ENCODE peak calls at places on chromosomes 4 and X, in five cellular contexts. D is K562, F is H1, W is HepG2, B is GM12878. H is an unnamed sample.

GRCh38 chrX:29813174-29813573 is 402.2 kb upstream of the MAGEB2 start:
- DNase-seq in D (no peak), F (no peak), W (no peak), B (no peak), H (no peak)

GRCh38 chr4:6435010-6435409 is 37.4 kb downstream of the PPP2R2C start:
- DNase-seq in D (no peak), F (no peak), W (no peak), B (no peak), H (no peak)

GRCh38 chr4:18075823-18076433 is 54.4 kb upstream of the LCORL start:
- DNase-seq in D (peak), F (peak), W (peak), B (no peak), H (peak)

GRCh38 chr4:8702516-8703400 is 110.2 kb downstream of the CPZ start:
- DNase-seq in D (no peak), F (no peak), W (no peak), B (no peak), H (peak)

GRCh38 chr4:122602277-122603142 is 18.4 kb downstream of the IL21 start:
- DNase-seq in D (peak), F (no peak), W (peak), B (no peak), H (no peak)

GRCh38 chr4:130249002-130249401 is 1153.0 kb downstream of the C4orf33 start:
- DNase-seq in D (no peak), F (peak), W (no peak), B (no peak), H (peak)

GRCh38 chr4:124846306-124846705 is 133.8 kb upstream of the ANKRD50 start:
- DNase-seq in D (no peak), F (no peak), W (no peak), B (no peak), H (no peak)

GRCh38 chr4:104166749-104167148 is 327.9 kb downstream of the CXXC4 start:
- DNase-seq in D (no peak), F (no peak), W (no peak), B (no peak), H (no peak)

GRCh38 chr4:37008199-37008598 is 236.3 kb upstream of the NWD2 start:
- DNase-seq in D (no peak), F (no peak), W (peak), B (no peak), H (no peak)

GRCh38 chr4:6183740-6184139 is 16.6 kb downstream of the JAKMIP1 start:
- DNase-seq in D (no peak), F (no peak), W (no peak), B (peak), H (no peak)

GRCh38 chr4:124708517-124709300 is 3.8 kb downstream of the ANKRD50 start:
- DNase-seq in D (no peak), F (no peak), W (no peak), B (no peak), H (no peak)

GRCh38 chrX:38515291-38515690 is 46.1 kb upstream of the TSPAN7 start:
- DNase-seq in D (no peak), F (no peak), W (no peak), B (no peak), H (no peak)

GRCh38 chr4:128525939-128526630 is 238.5 kb upstream of the PGRMC2 start:
- DNase-seq in D (no peak), F (no peak), W (no peak), B (no peak), H (no peak)

GRCh38 chr4:122896270-122896669 is 26.1 kb downstream of the NUDT6 start:
- DNase-seq in D (no peak), F (no peak), W (no peak), B (no peak), H (no peak)

GRCh38 chr4:18234108-18234507 is 212.6 kb upstream of the LCORL start:
- DNase-seq in D (no peak), F (no peak), W (no peak), B (no peak), H (no peak)

GRCh38 chr4:129428454-129428853 is 332.5 kb downstream of the C4orf33 start:
- DNase-seq in D (no peak), F (no peak), W (no peak), B (no peak), H (no peak)

GRCh38 chrX:121052122-121052521 is 4.7 kb downstream of the GLUD2 start:
- DNase-seq in D (no peak), F (no peak), W (peak), B (no peak), H (no peak)
- TF ChIP-seq ATF2 in D (no peak), F (no peak), W (no peak), B (no peak), H (no peak)

DNA sequence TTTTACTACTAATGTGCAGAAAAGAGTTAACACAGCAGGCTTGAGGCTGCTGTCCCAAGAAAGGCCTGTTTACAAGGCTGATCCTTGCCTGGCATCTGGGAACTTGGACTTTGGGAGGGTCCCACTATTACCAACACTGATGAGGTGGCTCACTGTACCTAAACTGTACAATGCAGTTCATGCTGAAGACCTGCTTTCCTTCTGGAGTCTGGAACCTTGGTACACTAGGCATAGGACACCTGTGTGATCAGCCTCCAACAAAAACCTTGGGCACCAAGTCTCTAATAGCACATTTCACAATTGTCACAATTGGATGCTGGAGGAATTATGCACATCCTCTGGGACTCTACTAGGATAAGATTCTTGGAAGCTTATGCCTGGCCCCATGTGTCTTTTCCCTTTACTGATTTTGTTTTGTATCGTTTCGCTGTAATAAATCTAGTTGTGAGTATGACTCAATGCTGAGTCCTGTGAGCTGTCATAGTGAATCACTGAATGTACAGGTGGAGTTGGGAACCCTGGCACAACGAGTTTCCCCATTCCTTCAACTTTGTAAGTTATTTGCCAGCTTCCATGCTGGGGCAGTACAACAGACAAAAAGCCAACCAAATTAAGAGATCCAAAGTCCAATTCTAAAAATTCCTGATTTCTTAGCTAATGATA is 45.9 kb downstream of the TEC start:
- DNase-seq in D (no peak), F (no peak), W (no peak), B (no peak), H (no peak)
- TF ChIP-seq MAX in D (no peak), F (no peak), W (no peak), B (no peak), H (no peak)

GRCh38 chr4:12421364-12421763 is 992.7 kb upstream of the HS3ST1 start:
- DNase-seq in D (no peak), F (no peak), W (no peak), B (no peak), H (no peak)
- TF ChIP-seq ATF2 in D (no peak), F (no peak), W (no peak), B (no peak), H (no peak)

GRCh38 chrX:136689441-136689840 is 41.5 kb downstream of the CD40LG start:
- DNase-seq in D (no peak), F (no peak), W (no peak), B (no peak), H (peak)
- TF ChIP-seq MAX in D (no peak), F (no peak), W (no peak), B (no peak), H (no peak)

GRCh38 chrX:45760187-45760742 is 559.6 kb upstream of the DIPK2B start:
- DNase-seq in D (no peak), F (no peak), W (no peak), B (no peak), H (no peak)

GRCh38 chrX:45765726-45766125 is 565.0 kb upstream of the DIPK2B start:
- DNase-seq in D (no peak), F (no peak), W (no peak), B (no peak), H (no peak)

GRCh38 chrX:45765281-45765680 is 564.6 kb upstream of the DIPK2B start:
- DNase-seq in D (no peak), F (no peak), W (no peak), B (no peak), H (no peak)

GRCh38 chrX:45761920-45762319 is 561.2 kb upstream of the DIPK2B start:
- DNase-seq in D (no peak), F (no peak), W (no peak), B (no peak), H (no peak)

DNA sequence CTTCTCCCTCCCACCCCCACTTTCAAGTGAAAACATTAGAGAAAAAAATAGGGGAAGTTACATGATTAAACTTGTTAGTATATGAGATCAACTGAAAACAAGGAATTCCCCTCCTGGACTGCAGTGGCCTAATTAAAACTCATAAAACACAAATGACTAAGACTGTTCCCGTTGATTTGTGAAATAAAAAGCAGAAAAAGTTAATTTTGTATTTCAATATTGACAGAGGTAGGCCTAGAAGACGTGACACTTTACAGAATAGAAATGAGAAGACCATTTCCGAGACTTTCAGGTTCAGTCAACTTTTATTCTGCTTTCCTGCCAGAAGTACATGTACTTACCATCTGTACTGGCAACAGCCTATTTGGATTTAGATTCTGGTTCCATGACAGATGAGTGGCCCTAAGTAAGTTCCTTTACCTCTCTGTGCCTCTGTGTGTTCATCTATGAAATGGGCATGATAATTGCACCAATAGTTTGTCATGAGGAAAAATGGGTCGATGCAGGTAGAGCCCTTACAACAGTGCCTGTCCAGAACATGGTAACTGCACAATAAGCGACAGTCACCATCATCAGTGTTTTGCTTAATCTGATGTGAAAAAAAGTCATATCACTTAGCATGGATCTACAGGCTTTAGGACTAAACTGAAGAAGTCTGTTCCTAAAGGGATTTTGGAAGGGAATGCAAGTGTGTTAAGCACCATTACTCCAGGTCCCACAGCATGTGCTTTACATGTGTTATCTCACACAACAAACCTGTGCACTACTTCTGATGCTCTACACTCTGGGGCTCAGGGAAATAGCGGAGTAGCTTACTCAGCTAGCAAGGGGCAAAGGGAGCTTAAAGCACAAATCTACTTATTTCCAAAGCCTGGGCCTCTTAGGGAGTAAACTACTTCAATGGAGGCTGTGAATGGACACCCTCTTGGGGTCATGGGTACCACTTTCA is 562.3 kb upstream of the DIPK2B start:
- DNase-seq in D (no peak), F (no peak), W (no peak), B (peak), H (no peak)
- TF ChIP-seq ATF2 in D (no peak), F (no peak), W (no peak), B (peak), H (no peak)